ENCODE peak calls at places on chromosomes 6 and 20, in ten cellular contexts. D, A, E, Z, X, B, K, F, H and P are unnamed samples.
A peak's percentile ranks its signal among the peaks of the same experiment; 100 is the strongest.

GRCh38 chr6:47897233-47897632 is 115.4 kb downstream of the OPN5 start:
- DNase-seq in D (no peak), A (no peak), E (no peak), Z (no peak), X (no peak), B (peak; percentile 10), K (no peak), F (no peak), H (no peak), P (no peak)

GRCh38 chr6:62516287-62517152 is 230.5 kb upstream of the KHDRBS2 start:
- DNase-seq in D (no peak), A (no peak), E (no peak), Z (no peak), X (no peak), B (no peak), K (no peak), F (no peak), H (no peak), P (no peak)

GRCh38 chr6:116371384-116372209 is 850 bp downstream of the DSE start:
- DNase-seq in D (peak; percentile 16), A (peak; percentile 71), E (peak; percentile 91), Z (peak; percentile 91), X (peak; percentile 40), B (peak; percentile 98), K (peak; percentile 49), F (no peak), H (no peak), P (peak; percentile 90)

GRCh38 chr20:665276-665675 is 10.3 kb downstream of the SCRT2 start:
- DNase-seq in D (no peak), A (no peak), E (no peak), Z (no peak), X (no peak), B (no peak), K (no peak), F (no peak), H (no peak), P (no peak)

GRCh38 chr20:6828794-6829423 is 61.4 kb downstream of the BMP2 start:
- DNase-seq in D (no peak), A (no peak), E (peak; percentile 16), Z (peak; percentile 55), X (peak; percentile 55), B (peak; percentile 70), K (peak; percentile 61), F (peak; percentile 63), H (peak; percentile 64), P (peak; percentile 41)

GRCh38 chr20:41047975-41048305 is 19.3 kb downstream of the TOP1 start:
- DNase-seq in D (no peak), A (no peak), E (peak; percentile 49), Z (no peak), X (no peak), B (peak; percentile 55), K (peak; percentile 41), F (no peak), H (peak; percentile 70), P (peak; percentile 18)

GRCh38 chr6:2823104-2823850 is 18.4 kb downstream of the SERPINB1 start:
- DNase-seq in D (no peak), A (no peak), E (no peak), Z (no peak), X (no peak), B (peak; percentile 13), K (no peak), F (no peak), H (no peak), P (no peak)

GRCh38 chr6:82419859-82420258 is 56.2 kb downstream of the TPBG start:
- DNase-seq in D (no peak), A (no peak), E (no peak), Z (no peak), X (no peak), B (peak; percentile 56), K (no peak), F (no peak), H (no peak), P (peak; percentile 74)

GRCh38 chr6:144334150-144334708 is 49.1 kb downstream of the UTRN start:
- DNase-seq in D (peak; percentile 60), A (no peak), E (no peak), Z (peak; percentile 69), X (no peak), B (no peak), K (no peak), F (no peak), H (peak; percentile 80), P (no peak)

GRCh38 chr6:34484899-34485298 is 19.0 kb downstream of the PACSIN1 start:
- DNase-seq in D (peak; percentile 46), A (peak; percentile 57), E (no peak), Z (no peak), X (no peak), B (no peak), K (peak; percentile 72), F (no peak), H (peak; percentile 65), P (no peak)

GRCh38 chr6:70369332-70369950 is 43.9 kb upstream of the FAM135A start:
- DNase-seq in D (peak; percentile 54), A (peak; percentile 14), E (peak; percentile 45), Z (peak; percentile 78), X (peak; percentile 33), B (peak; percentile 81), K (peak; percentile 54), F (peak; percentile 33), H (peak; percentile 68), P (peak; percentile 35)

GRCh38 chr6:28355743-28356665 is 6.3 kb downstream of the ZKSCAN3 start:
- DNase-seq in D (peak; percentile 44), A (peak; percentile 41), E (peak; percentile 71), Z (peak; percentile 72), X (peak; percentile 81), B (peak; percentile 91), K (peak; percentile 84), F (peak; percentile 69), H (peak; percentile 77), P (peak; percentile 84)

GRCh38 chr20:54214566-54214965 is 6.7 kb downstream of the PFDN4 start:
- DNase-seq in D (no peak), A (no peak), E (no peak), Z (no peak), X (no peak), B (no peak), K (no peak), F (no peak), H (no peak), P (no peak)

GRCh38 chr6:115001726-115002436 is 659.1 kb upstream of the HS3ST5 start:
- DNase-seq in D (no peak), A (no peak), E (no peak), Z (no peak), X (no peak), B (no peak), K (peak; percentile 3), F (no peak), H (peak; percentile 24), P (no peak)

GRCh38 chr6:82646231-82646615 is 282.6 kb downstream of the TPBG start:
- DNase-seq in D (no peak), A (peak; percentile 24), E (no peak), Z (no peak), X (no peak), B (peak; percentile 1), K (no peak), F (no peak), H (no peak), P (no peak)